ENCODE peak calls at places on chromosomes 13 and 19, in nine cellular contexts. U is EL; P is M059J; E is NCI-H526 treated with DMSO at 0.1 percent for 48 hours; S is HCT116; Z is activated naive CD4-positive, alpha-beta T cell treated with anti-CD3 and anti-CD28 coated beads for 36 hours; F is lower leg skin; N is stimulated activated CD4-positive, alpha-beta T cell treated with anti-CD3 and anti-CD28 coated beads, Interleukin-1b, Interleukin-23, amount 100 ng/mL, for 24 hours; Y is esophagus squamous epithelium. J is an unnamed sample.

GRCh38 chr13:66922444-66922843 is 307.7 kb downstream of the PCDH9 start:
- DNase-seq in U (no peak), P (no peak), E (no peak), S (no peak), Z (no peak), F (no peak), N (no peak), Y (no peak), J (no peak)

GRCh38 chr13:113084943-113085540 is 20.5 kb upstream of the F7 start:
- DNase-seq in U (no peak), P (no peak), E (no peak), S (no peak), Z (no peak), F (no peak), N (no peak), Y (no peak), J (no peak)

GRCh38 chr19:2167896-2168618 is 4.3 kb downstream of the DOT1L start:
- DNase-seq in U (peak; percentile 72), P (peak; percentile 78), E (no peak), S (no peak), Z (no peak), F (peak; percentile 90), N (no peak), Y (peak; percentile 49), J (no peak)

GRCh38 chr19:54137913-54138776 is 583 bp downstream of the CNOT3 start:
- DNase-seq in U (no peak), P (no peak), E (no peak), S (no peak), Z (peak; percentile 41), F (peak; percentile 92), N (no peak), Y (no peak), J (no peak)

GRCh38 chr13:95296326-95296939 is 4.8 kb downstream of the ABCC4 start:
- DNase-seq in U (no peak), P (no peak), E (no peak), S (peak; percentile 21), Z (peak; percentile 32), F (no peak), N (no peak), Y (no peak), J (peak; percentile 33)

GRCh38 chr13:30257433-30258099 is 49.8 kb downstream of the KATNAL1 start:
- DNase-seq in U (peak; percentile 24), P (peak; percentile 7), E (no peak), S (no peak), Z (no peak), F (no peak), N (no peak), Y (no peak), J (no peak)

GRCh38 chr19:16637535-16637934 is 9.5 kb upstream of the MED26 start:
- DNase-seq in U (no peak), P (peak; percentile 13), E (no peak), S (no peak), Z (no peak), F (no peak), N (no peak), Y (no peak), J (no peak)

GRCh38 chr19:47726467-47726866 is 13.2 kb downstream of the EHD2 start:
- DNase-seq in U (peak; percentile 83), P (peak; percentile 74), E (no peak), S (no peak), Z (no peak), F (no peak), N (no peak), Y (no peak), J (no peak)

GRCh38 chr19:1074512-1075283 is 7.7 kb downstream of the ARHGAP45 start:
- DNase-seq in U (no peak), P (no peak), E (peak; percentile 27), S (no peak), Z (peak; percentile 93), F (peak; percentile 97), N (peak; percentile 68), Y (peak; percentile 48), J (peak; percentile 73)

GRCh38 chr19:30107351-30107750 is 165.3 kb downstream of the URI1 start:
- DNase-seq in U (no peak), P (no peak), E (no peak), S (no peak), Z (no peak), F (no peak), N (no peak), Y (no peak), J (no peak)

GRCh38 chr19:9793051-9793591 is 24.6 kb upstream of the ZNF846 start:
- DNase-seq in U (peak; percentile 49), P (no peak), E (no peak), S (no peak), Z (peak; percentile 70), F (peak; percentile 95), N (no peak), Y (no peak), J (no peak)

GRCh38 chr19:583198-583967 is 6.3 kb upstream of the HCN2 start:
- DNase-seq in U (no peak), P (no peak), E (no peak), S (no peak), Z (no peak), F (no peak), N (no peak), Y (no peak), J (no peak)

GRCh38 chr13:110425444-110425780 is 118.3 kb downstream of the COL4A2 start:
- DNase-seq in U (peak; percentile 54), P (peak; percentile 76), E (no peak), S (no peak), Z (no peak), F (peak; percentile 20), N (no peak), Y (no peak), J (no peak)

GRCh38 chr19:38183227-38183914 is 40.7 kb downstream of the DPF1 start:
- DNase-seq in U (no peak), P (no peak), E (no peak), S (no peak), Z (no peak), F (no peak), N (no peak), Y (no peak), J (no peak)

GRCh38 chr13:112451512-112452379 is 75.6 kb downstream of the SPACA7 start:
- DNase-seq in U (no peak), P (no peak), E (no peak), S (no peak), Z (no peak), F (peak; percentile 80), N (no peak), Y (no peak), J (no peak)

GRCh38 chr13:73521291-73521626 is 462.5 kb downstream of the KLF5 start:
- DNase-seq in U (peak; percentile 4), P (peak; percentile 12), E (no peak), S (no peak), Z (peak; percentile 10), F (no peak), N (no peak), Y (no peak), J (no peak)

GRCh38 chr13:67061750-67062149 is 168.4 kb downstream of the PCDH9 start:
- DNase-seq in U (no peak), P (no peak), E (no peak), S (no peak), Z (no peak), F (no peak), N (no peak), Y (no peak), J (no peak)

GRCh38 chr13:28116736-28117135 is 16.4 kb upstream of the FLT3 start:
- DNase-seq in U (no peak), P (no peak), E (no peak), S (no peak), Z (no peak), F (no peak), N (no peak), Y (no peak), J (no peak)

GRCh38 chr19:39200818-39201145 is 3.3 kb downstream of the SYCN start:
- DNase-seq in U (no peak), P (no peak), E (no peak), S (no peak), Z (no peak), F (no peak), N (no peak), Y (no peak), J (no peak)

GRCh38 chr13:33940898-33941297 is 122.9 kb downstream of the RFC3 start:
- DNase-seq in U (peak; percentile 4), P (no peak), E (no peak), S (no peak), Z (no peak), F (no peak), N (no peak), Y (no peak), J (no peak)

GRCh38 chr13:25819856-25820530 is 231.8 kb downstream of the SHISA2 start:
- DNase-seq in U (no peak), P (no peak), E (peak; percentile 71), S (no peak), Z (no peak), F (no peak), N (no peak), Y (no peak), J (no peak)

GRCh38 chr13:49561064-49561410 is 24.3 kb downstream of the RCBTB1 start:
- DNase-seq in U (no peak), P (no peak), E (no peak), S (no peak), Z (no peak), F (no peak), N (no peak), Y (no peak), J (no peak)

GRCh38 chr13:71156550-71156949 is 710.5 kb downstream of the DACH1 start:
- DNase-seq in U (no peak), P (no peak), E (no peak), S (no peak), Z (no peak), F (no peak), N (no peak), Y (no peak), J (no peak)